ENCODE peak calls at places on chromosomes 2 and 18, in nine cellular contexts. P is ovary, Z is K562, R is body of pancreas, J is Peyer's patch, A is vagina, Q is tibial nerve, U is uterus, K is sigmoid colon. C is an unnamed sample.

GRCh38 chr2:95336408-95336807 is 39.3 kb downstream of the KCNIP3 start:
- DNase-seq in P (no peak), Z (no peak), R (no peak), J (no peak), A (no peak), Q (no peak), U (no peak), K (no peak), C (no peak)

GRCh38 chr2:67451086-67451832 is 54.1 kb downstream of the ETAA1 start:
- DNase-seq in P (no peak), Z (no peak), R (peak; percentile 39), J (no peak), A (no peak), Q (no peak), U (no peak), K (no peak), C (no peak)

GRCh38 chr2:21362101-21362500 is 238.3 kb downstream of the TDRD15 start:
- DNase-seq in P (no peak), Z (no peak), R (no peak), J (no peak), A (no peak), Q (no peak), U (no peak), K (no peak), C (no peak)

GRCh38 chr2:16207611-16208010 is 267.3 kb downstream of the MYCN start:
- DNase-seq in P (no peak), Z (no peak), R (no peak), J (no peak), A (no peak), Q (no peak), U (no peak), K (no peak), C (no peak)

GRCh38 chr2:147553743-147554142 is 291.1 kb upstream of the ACVR2A start:
- DNase-seq in P (no peak), Z (no peak), R (no peak), J (no peak), A (no peak), Q (no peak), U (no peak), K (no peak), C (no peak)

GRCh38 chr2:3450385-3451031 is 68.8 kb downstream of the ADI1 start:
- DNase-seq in P (no peak), Z (no peak), R (no peak), J (no peak), A (no peak), Q (no peak), U (peak; percentile 18), K (no peak), C (no peak)

GRCh38 chr18:9631814-9632496 is 17.6 kb upstream of the PPP4R1 start:
- DNase-seq in P (no peak), Z (no peak), R (no peak), J (no peak), A (no peak), Q (no peak), U (no peak), K (no peak), C (no peak)

GRCh38 chr2:228657807-228658402 is 476.4 kb upstream of the SPHKAP start:
- DNase-seq in P (no peak), Z (no peak), R (no peak), J (no peak), A (no peak), Q (no peak), U (no peak), K (no peak), C (no peak)

GRCh38 chr18:79934311-79935097 is 16.9 kb downstream of the SLC66A2 start:
- DNase-seq in P (no peak), Z (peak; percentile 31), R (no peak), J (no peak), A (no peak), Q (no peak), U (peak; percentile 14), K (peak; percentile 62), C (no peak)

GRCh38 chr18:45526120-45526841 is 89.0 kb upstream of the SLC14A2 start:
- DNase-seq in P (no peak), Z (no peak), R (no peak), J (no peak), A (no peak), Q (peak; percentile 24), U (peak; percentile 28), K (no peak), C (no peak)

GRCh38 chr2:106080955-106081354 is 113.1 kb downstream of the UXS1 start:
- DNase-seq in P (no peak), Z (no peak), R (no peak), J (no peak), A (no peak), Q (no peak), U (no peak), K (no peak), C (no peak)

GRCh38 chr2:106091219-106091618 is 102.9 kb downstream of the UXS1 start:
- DNase-seq in P (no peak), Z (no peak), R (no peak), J (no peak), A (no peak), Q (no peak), U (no peak), K (no peak), C (no peak)

GRCh38 chr2:106089611-106090010 is 104.5 kb downstream of the UXS1 start:
- DNase-seq in P (no peak), Z (no peak), R (no peak), J (no peak), A (no peak), Q (no peak), U (no peak), K (no peak), C (no peak)

GRCh38 chr2:106085441-106085911 is 108.6 kb downstream of the UXS1 start:
- DNase-seq in P (no peak), Z (peak; percentile 41), R (no peak), J (peak; percentile 54), A (no peak), Q (peak; percentile 53), U (no peak), K (no peak), C (no peak)
- TF ChIP-seq POLR2A in P (no peak), Z (no peak), R (no peak), J (no peak), A (no peak), Q (no peak), U (no peak), K (no peak), C (no peak)

DNA sequence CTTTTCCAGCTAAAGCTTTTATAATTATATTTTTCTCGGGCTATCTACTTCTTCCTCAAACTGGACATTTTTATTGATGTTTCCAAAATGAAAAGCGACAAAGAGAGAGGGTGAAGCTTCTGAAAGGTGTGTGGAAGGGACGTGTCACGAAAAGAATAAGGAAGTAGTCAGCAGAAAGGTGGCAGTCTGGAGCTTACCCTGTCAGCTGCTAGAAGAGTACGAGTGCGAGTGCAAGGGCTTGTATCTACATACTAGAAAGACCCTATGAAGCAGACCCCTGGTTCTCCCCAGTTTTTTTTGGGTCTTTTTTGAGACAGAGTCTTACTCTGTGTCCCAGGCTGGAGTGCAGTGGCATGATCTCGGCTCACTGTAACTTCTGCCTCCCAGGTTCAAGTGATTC is 14.6 kb downstream of the FHL2 start:
- DNase-seq in P (no peak), Z (no peak), R (no peak), J (no peak), A (no peak), Q (no peak), U (no peak), K (no peak), C (no peak)
- H3K4me1 ChIP-seq in P (peaks cover 46% of the 10 kb centered on the region), Z (peaks cover 20% of the 10 kb centered on the region), R (no peaks in the 10 kb centered on the region), J (peaks cover 20% of the 10 kb centered on the region), A (peaks cover 31% of the 10 kb centered on the region), Q (no peaks in the 10 kb centered on the region), U (peaks cover 9% of the 10 kb centered on the region), K (no peaks in the 10 kb centered on the region), C (peaks cover 10% of the 10 kb centered on the region)

GRCh38 chr2:127526142-127526939 is at the start of gene IWS1:
- DNase-seq in P (peak; percentile 93), Z (peak; percentile 98), R (peak; percentile 95), J (peak; percentile 96), A (peak; percentile 98), Q (peak; percentile 91), U (peak; percentile 93), K (peak; percentile 98), C (peak; percentile 97)
- TF ChIP-seq POLR2A in P (peak; percentile 76), Z (peak; percentile 91), R (peak; percentile 78), J (peak; percentile 64), A (peak; percentile 67), Q (peak; percentile 70), U (peak; percentile 75), K (peak; percentile 68), C (peak; percentile 80)

DNA sequence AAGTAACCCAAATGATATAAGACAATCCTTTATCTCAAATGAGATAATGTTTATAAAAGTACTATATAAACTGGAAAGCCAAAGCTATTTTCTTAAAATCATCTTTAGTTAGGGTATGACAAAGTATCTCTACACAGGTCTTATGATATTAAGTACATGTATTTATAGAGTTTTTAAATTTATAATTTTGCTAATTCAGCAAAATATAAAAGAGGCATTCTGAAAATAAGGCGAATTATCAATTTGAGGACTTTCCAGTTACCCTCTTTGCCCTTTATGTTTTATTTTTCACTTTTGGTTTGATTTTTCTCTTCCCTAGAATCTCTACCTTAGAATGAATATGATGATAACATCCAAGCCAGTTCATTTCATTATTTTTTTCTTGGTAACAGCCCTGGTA is 115.2 kb downstream of the ZNF521 start:
- DNase-seq in P (no peak), Z (no peak), R (no peak), J (no peak), A (no peak), Q (no peak), U (no peak), K (no peak), C (no peak)
- H3K4me1 ChIP-seq in P (peaks cover 6% of the 10 kb centered on the region), Z (peaks cover 10% of the 10 kb centered on the region), R (peaks cover 7% of the 10 kb centered on the region), J (no peaks in the 10 kb centered on the region), A (peaks cover 25% of the 10 kb centered on the region), Q (no peaks in the 10 kb centered on the region), U (no peaks in the 10 kb centered on the region), K (no peaks in the 10 kb centered on the region), C (peaks cover 16% of the 10 kb centered on the region)

DNA sequence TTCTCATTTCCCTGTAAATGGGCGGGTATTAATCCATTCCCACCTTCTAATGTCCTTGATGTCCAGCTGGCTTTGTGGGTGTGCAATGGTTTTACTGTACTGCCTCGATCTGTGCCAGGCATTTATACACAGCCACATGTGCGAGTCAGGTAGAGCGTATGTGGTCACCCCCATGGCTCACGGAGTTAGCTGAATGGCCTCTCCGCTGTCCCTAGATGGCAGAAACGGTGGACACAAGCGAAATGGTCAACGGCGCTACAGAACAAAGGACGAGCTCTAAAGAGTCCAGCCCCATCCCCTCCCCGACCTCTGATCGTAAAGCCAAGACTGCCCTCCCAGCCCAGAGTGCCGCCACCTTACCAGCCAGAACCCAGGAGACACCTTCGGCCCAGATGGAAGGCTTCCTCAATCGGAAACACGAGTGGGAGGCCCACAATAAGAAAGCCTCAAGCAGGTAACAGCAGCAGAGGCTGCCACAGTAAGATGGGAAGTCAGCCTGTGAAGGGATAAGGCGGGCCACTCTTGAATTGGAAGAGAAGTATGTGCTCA is 59.1 kb upstream of the EML6 start:
- DNase-seq in P (no peak), Z (no peak), R (no peak), J (no peak), A (peak; percentile 80), Q (no peak), U (no peak), K (no peak), C (no peak)
- TF ChIP-seq POLR2A in P (no peak), Z (no peak), R (no peak), J (no peak), A (no peak), Q (no peak), U (no peak), K (no peak), C (no peak)